ENCODE peak calls at places on chromosome 16, in eight cellular contexts. J is astrocyte of the spinal cord; F is GM23248; A is AG10803; E is stomach; K is Caco-2; T is stimulated activated naive B cell treated with anti-CD40 and anti-IgM and Interleukin-4, amounts not matched to agents 10 μg/mL and 1 μg/mL and 100 μg/mL, for 72 hours; W is HFF-Myc. M is an unnamed sample.
A peak's percentile ranks its signal among the peaks of the same experiment; 100 is the strongest.

GRCh38 chr16:86100205-86101134 is 201.5 kb downstream of the IRF8 start:
- DNase-seq in K (no peak), F (no peak), T (no peak), E (no peak), J (no peak), W (peak; percentile 60), A (no peak), M (no peak)

GRCh38 chr16:11155284-11155806 is 100.7 kb downstream of the SOCS1 start:
- DNase-seq in A (peak; percentile 42), K (no peak), E (no peak), J (peak; percentile 71), W (no peak), T (no peak), F (peak; percentile 91), M (no peak)

GRCh38 chr16:89114159-89114981 is 20.7 kb downstream of the ACSF3 start:
- DNase-seq in J (peak; percentile 24), W (no peak), K (no peak), T (no peak), A (peak; percentile 38), F (no peak), E (no peak), M (no peak)

GRCh38 chr16:2008009-2008526 is 1.6 kb downstream of the ZNF598 start:
- DNase-seq in T (no peak), J (peak; percentile 39), K (no peak), A (peak; percentile 94), W (no peak), E (no peak), F (peak; percentile 96), M (no peak)

GRCh38 chr16:85490971-85491771 is 122.0 kb upstream of the GSE1 start:
- DNase-seq in F (no peak), K (peak; percentile 34), T (no peak), W (no peak), A (no peak), E (peak; percentile 48), J (no peak), M (peak; percentile 78)

GRCh38 chr16:22816475-22816874 is 2.5 kb downstream of the HS3ST2 start:
- DNase-seq in E (no peak), T (no peak), W (no peak), K (no peak), A (no peak), J (no peak), F (peak; percentile 18), M (no peak)

GRCh38 chr16:88785106-88785924 is at the start of gene PIEZO1:
- DNase-seq in K (peak; percentile 86), F (peak; percentile 86), E (peak; percentile 82), T (peak; percentile 62), A (peak; percentile 61), J (no peak), W (no peak), M (peak; percentile 89)

GRCh38 chr16:80027007-80027965 is 426.7 kb upstream of the MAF start:
- DNase-seq in K (peak; percentile 87), F (peak; percentile 88), E (peak; percentile 35), W (peak; percentile 80), J (peak; percentile 96), A (peak; percentile 88), T (no peak), M (peak; percentile 51)

GRCh38 chr16:27349276-27349675 is 35.5 kb downstream of the IL4R start:
- DNase-seq in K (no peak), W (no peak), F (no peak), J (no peak), T (no peak), E (no peak), A (no peak), M (no peak)

GRCh38 chr16:106623-107324 is 28.7 kb downstream of the MPG start:
- DNase-seq in W (peak; percentile 67), E (peak; percentile 68), T (peak; percentile 36), J (peak; percentile 83), F (peak; percentile 90), A (peak; percentile 84), K (peak; percentile 70), M (peak; percentile 66)

GRCh38 chr16:87882436-87883019 is 13.2 kb upstream of the SLC7A5 start:
- DNase-seq in F (no peak), T (no peak), K (no peak), J (no peak), W (no peak), E (no peak), A (no peak), M (no peak)

GRCh38 chr16:87057291-87057881 is 259.8 kb downstream of the C16orf95 start:
- DNase-seq in K (no peak), W (no peak), T (no peak), J (no peak), F (peak; percentile 19), A (peak; percentile 9), E (no peak), M (no peak)

GRCh38 chr16:55116165-55116894 is 185.7 kb downstream of the IRX5 start:
- DNase-seq in T (no peak), K (no peak), W (peak; percentile 79), A (peak; percentile 95), F (peak; percentile 94), E (no peak), J (peak; percentile 5), M (no peak)

GRCh38 chr16:67212766-67213165 is 13.8 kb downstream of the ELMO3 start:
- DNase-seq in K (no peak), W (no peak), E (no peak), A (no peak), J (no peak), T (no peak), F (no peak), M (no peak)

GRCh38 chr16:54048994-54049929 is 237.3 kb downstream of the IRX3 start:
- DNase-seq in A (no peak), E (no peak), T (no peak), K (no peak), F (no peak), J (no peak), W (peak; percentile 16), M (no peak)

GRCh38 chr16:77514500-77515225 is 79.8 kb upstream of the ADAMTS18 start:
- DNase-seq in F (no peak), J (no peak), E (no peak), W (no peak), T (no peak), K (no peak), A (no peak), M (no peak)

GRCh38 chr16:10612649-10613179 is 32.3 kb upstream of the EMP2 start:
- DNase-seq in K (no peak), F (no peak), T (no peak), W (no peak), J (no peak), E (no peak), A (no peak), M (no peak)

GRCh38 chr16:68234188-68235104 is 1.5 kb downstream of the ESRP2 start:
- DNase-seq in J (no peak), F (no peak), K (peak; percentile 96), T (no peak), E (peak; percentile 99), A (no peak), W (peak; percentile 44), M (no peak)

GRCh38 chr16:13909872-13910303 is 10.1 kb upstream of the ERCC4 start:
- DNase-seq in A (peak; percentile 86), E (peak; percentile 87), J (peak; percentile 77), W (no peak), F (peak; percentile 75), T (no peak), K (peak; percentile 10), M (no peak)

GRCh38 chr16:54193656-54194007 is 93.0 kb downstream of the IRX3 start:
- DNase-seq in K (peak; percentile 76), T (peak; percentile 30), A (peak; percentile 67), F (peak; percentile 88), W (peak; percentile 38), J (peak; percentile 71), E (peak; percentile 82), M (peak; percentile 58)

GRCh38 chr16:70467113-70467512 is 12.7 kb downstream of the FCSK start:
- DNase-seq in J (no peak), F (no peak), T (no peak), A (no peak), K (peak; percentile 36), W (no peak), E (no peak), M (no peak)

GRCh38 chr16:67942200-67942509 is 1.8 kb downstream of the LCAT start:
- DNase-seq in K (peak; percentile 74), F (peak; percentile 60), T (no peak), W (no peak), A (peak; percentile 24), J (peak; percentile 27), E (no peak), M (peak; percentile 84)

GRCh38 chr16:67659675-67660563 is at the start of gene ACD:
- DNase-seq in E (peak; percentile 92), K (peak; percentile 96), A (peak; percentile 85), J (peak; percentile 91), W (no peak), F (peak; percentile 97), T (peak; percentile 89), M (peak; percentile 100)

GRCh38 chr16:1877089-1877488 is 5.1 kb upstream of the MEIOB start:
- DNase-seq in K (no peak), E (no peak), J (no peak), T (no peak), F (no peak), A (no peak), W (no peak), M (no peak)

GRCh38 chr16:88992351-88993005 is 15.5 kb upstream of the CBFA2T3 start:
- DNase-seq in A (no peak), T (no peak), W (no peak), K (no peak), F (no peak), J (no peak), E (no peak), M (no peak)